ENCODE peak calls at places on chromosomes 7 and 10, in six cellular contexts. U is fibroblast of lung; H is IMR-90; N is heart left ventricle; F is AG04450; Q is CD8-positive, alpha-beta T cell. C is an unnamed sample.

GRCh38 chr7:24881622-24882021 is 98.4 kb downstream of the OSBPL3 start:
- DNase-seq in U (no peak), H (no peak), N (no peak), F (no peak), Q (no peak), C (no peak)

GRCh38 chr7:158073845-158074840 is 513.5 kb downstream of the PTPRN2 start:
- DNase-seq in U (no peak), H (no peak), N (no peak), F (no peak), Q (no peak), C (no peak)

GRCh38 chr7:17492437-17492836 is 194.0 kb downstream of the AHR start:
- DNase-seq in U (no peak), H (no peak), N (no peak), F (no peak), Q (no peak), C (no peak)

GRCh38 chr10:116769791-116770190 is 27.4 kb upstream of the HSPA12A start:
- DNase-seq in U (peak), H (peak), N (no peak), F (no peak), Q (no peak), C (no peak)

GRCh38 chr7:110891197-110891596 is 199.7 kb upstream of the LRRN3 start:
- DNase-seq in U (no peak), H (no peak), N (no peak), F (no peak), Q (no peak), C (no peak)

GRCh38 chr10:23053036-23053435 is 42.3 kb upstream of the MSRB2 start:
- DNase-seq in U (peak), H (no peak), N (no peak), F (no peak), Q (no peak), C (no peak)

GRCh38 chr7:3300221-3300650 is 816 bp upstream of the SDK1 start:
- DNase-seq in U (peak), H (peak), N (no peak), F (no peak), Q (no peak), C (no peak)

GRCh38 chr7:46015107-46015868 is 94.2 kb upstream of the IGFBP3 start:
- DNase-seq in U (peak), H (peak), N (peak), F (no peak), Q (no peak), C (no peak)

GRCh38 chr10:104472505-104472904 is 118.9 kb downstream of the CFAP58 start:
- DNase-seq in U (peak), H (peak), N (no peak), F (no peak), Q (no peak), C (no peak)

GRCh38 chr7:83739527-83739926 is 90.6 kb upstream of the SEMA3E start:
- DNase-seq in U (no peak), H (no peak), N (no peak), F (no peak), Q (no peak), C (no peak)

GRCh38 chr10:131819241-131820072 is 81.4 kb upstream of the PPP2R2D start:
- DNase-seq in U (no peak), H (no peak), N (no peak), F (no peak), Q (no peak), C (no peak)

GRCh38 chr10:76649723-76650127 is 987.9 kb downstream of the KCNMA1 start:
- DNase-seq in U (peak), H (peak), N (peak), F (peak), Q (no peak), C (no peak)

GRCh38 chr7:28940741-28941385 is 17.3 kb downstream of the TRIL start:
- DNase-seq in U (no peak), H (no peak), N (no peak), F (no peak), Q (no peak), C (no peak)

GRCh38 chr7:92833766-92834605 is 2.4 kb downstream of the CDK6 start:
- DNase-seq in U (peak), H (peak), N (peak), F (no peak), Q (peak), C (peak)

GRCh38 chr7:2823124-2823523 is 21.0 kb downstream of the GNA12 start:
- DNase-seq in U (no peak), H (no peak), N (no peak), F (no peak), Q (no peak), C (no peak)

GRCh38 chr7:111266613-111267012 is 175.7 kb downstream of the LRRN3 start:
- DNase-seq in U (peak), H (peak), N (no peak), F (peak), Q (no peak), C (no peak)

GRCh38 chr7:95004618-95005282 is 97.4 kb downstream of the PPP1R9A start:
- DNase-seq in U (peak), H (no peak), N (peak), F (no peak), Q (no peak), C (no peak)

GRCh38 chr10:114304566-114305421 is 65.7 kb downstream of the VWA2 start:
- DNase-seq in U (no peak), H (no peak), N (peak), F (no peak), Q (peak), C (no peak)

GRCh38 chr7:75611557-75612178 is 119.5 kb downstream of the SPDYE5 start:
- DNase-seq in U (peak), H (no peak), N (peak), F (no peak), Q (no peak), C (peak)

GRCh38 chr7:133650067-133650466 is 397.2 kb downstream of the EXOC4 start:
- DNase-seq in U (peak), H (peak), N (no peak), F (peak), Q (no peak), C (no peak)

GRCh38 chr10:130637271-130637670 is 501.1 kb downstream of the GLRX3 start:
- DNase-seq in U (no peak), H (no peak), N (no peak), F (no peak), Q (no peak), C (no peak)

GRCh38 chr7:147012670-147013069 is 896.1 kb downstream of the CNTNAP2 start:
- DNase-seq in U (no peak), H (no peak), N (no peak), F (no peak), Q (no peak), C (no peak)

GRCh38 chr10:119688033-119688508 is 36.9 kb downstream of the BAG3 start:
- DNase-seq in U (no peak), H (no peak), N (no peak), F (no peak), Q (no peak), C (no peak)

GRCh38 chr7:35004531-35005096 is 32.7 kb downstream of the DPY19L1 start:
- DNase-seq in U (peak), H (peak), N (no peak), F (no peak), Q (no peak), C (no peak)

GRCh38 chr7:35007768-35008167 is 29.5 kb downstream of the DPY19L1 start:
- DNase-seq in U (no peak), H (no peak), N (no peak), F (no peak), Q (no peak), C (no peak)

DNA sequence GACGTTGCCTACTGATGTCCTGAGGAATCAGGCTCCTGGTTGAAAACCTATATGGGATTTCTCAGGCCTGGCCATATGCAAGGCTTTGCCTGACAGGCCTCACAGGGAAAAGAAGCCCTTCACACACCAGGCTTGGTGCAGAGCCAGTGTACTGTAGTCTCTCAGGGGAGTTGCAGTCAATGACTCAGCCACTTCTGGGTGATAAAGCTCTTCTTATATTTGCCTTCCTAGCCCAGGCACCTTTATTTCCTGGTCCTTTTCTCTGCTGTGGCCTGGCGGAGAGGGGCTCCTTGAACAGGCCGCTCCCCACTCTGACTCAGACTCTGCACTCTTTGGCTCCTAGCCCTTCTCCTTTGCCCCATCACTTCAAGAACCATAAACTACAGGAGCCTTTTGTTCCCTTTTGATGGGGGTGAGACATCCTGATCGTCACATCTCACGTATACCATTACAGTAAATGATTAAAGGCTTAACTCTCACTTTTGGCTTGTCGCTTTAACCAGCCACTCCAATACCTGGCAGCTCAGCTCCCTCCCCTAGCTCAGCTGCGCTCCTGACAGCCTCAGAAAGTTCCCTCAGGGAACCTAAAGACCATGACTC is 33.5 kb downstream of the DPY19L1 start:
- DNase-seq in U (peak), H (peak), N (peak), F (peak), Q (no peak), C (no peak)
- H3K27ac ChIP-seq in U (peak), H (peak), N (no peak), F (peak), Q (no peak), C (peak)

DNA sequence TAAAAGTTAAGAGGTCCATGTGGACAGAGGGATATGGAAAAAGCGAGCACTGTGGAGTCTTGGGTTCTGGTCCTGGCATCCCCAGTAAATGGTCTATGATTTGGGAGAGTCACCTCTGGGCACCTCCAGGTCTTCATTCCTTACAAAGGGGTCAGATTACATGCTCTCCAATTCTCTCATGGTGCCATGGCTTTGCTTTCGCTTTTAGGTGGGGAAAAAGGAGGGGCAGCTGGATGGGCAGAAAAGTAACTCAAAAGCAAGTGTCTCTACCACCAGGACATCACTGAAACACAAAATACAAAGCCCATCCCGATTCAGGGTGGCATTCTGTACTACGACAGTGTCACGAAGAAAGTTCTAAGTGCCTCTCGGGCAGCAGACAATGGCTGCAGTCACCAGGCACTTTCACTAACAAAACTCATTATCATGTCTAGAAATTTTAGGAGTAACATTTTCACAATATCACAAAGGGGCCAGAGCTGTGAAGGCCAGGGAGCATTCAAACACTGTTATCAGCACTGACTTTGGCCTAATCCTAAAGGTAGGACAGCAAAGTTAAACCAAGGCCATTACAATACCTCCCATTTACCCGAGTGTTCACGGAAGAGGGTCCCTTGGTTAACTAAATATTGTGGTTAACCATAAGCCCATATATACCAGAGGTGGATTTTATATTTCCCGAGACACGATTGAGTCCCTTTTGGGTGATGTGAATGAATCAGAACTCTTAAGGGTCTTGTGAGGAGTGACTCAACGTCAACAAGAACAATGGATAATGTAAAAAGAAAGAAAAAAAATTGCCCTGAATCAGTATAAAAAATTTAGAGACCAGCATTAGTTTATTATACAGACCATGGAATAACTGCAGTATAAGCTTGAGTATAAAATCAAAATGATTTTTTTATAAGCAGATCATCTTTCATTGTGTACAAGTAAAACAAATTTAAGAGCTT is 2.5 kb downstream of the PSAP start:
- DNase-seq in U (peak), H (peak), N (no peak), F (no peak), Q (no peak), C (no peak)
- H3K4me3 ChIP-seq in U (no peak), H (no peak), N (no peak), F (peak), Q (no peak), C (peak)

GRCh38 chr7:149467321-149467859 is 6.5 kb upstream of the ZNF777 start:
- DNase-seq in U (no peak), H (no peak), N (no peak), F (no peak), Q (no peak), C (no peak)
- H3K27ac ChIP-seq in U (no peak), H (no peak), N (no peak), F (no peak), Q (no peak), C (no peak)

GRCh38 chr10:92849576-92850090 is 1.3 kb downstream of the EXOC6 start:
- DNase-seq in U (no peak), H (no peak), N (no peak), F (no peak), Q (no peak), C (no peak)

GRCh38 chr10:92848441-92849233 is at the start of gene EXOC6:
- DNase-seq in U (peak), H (peak), N (peak), F (no peak), Q (peak), C (peak)

GRCh38 chr10:92851003-92851402 is 2.7 kb downstream of the EXOC6 start:
- DNase-seq in U (no peak), H (no peak), N (no peak), F (no peak), Q (no peak), C (no peak)

GRCh38 chr10:92849234-92849525 is 860 bp downstream of the EXOC6 start:
- DNase-seq in U (no peak), H (peak), N (no peak), F (no peak), Q (no peak), C (no peak)

GRCh38 chr10:92850186-92850585 is 1.9 kb downstream of the EXOC6 start:
- DNase-seq in U (no peak), H (peak), N (no peak), F (no peak), Q (no peak), C (no peak)
- H3K4me3 ChIP-seq in U (no peak), H (no peak), N (no peak), F (no peak), Q (no peak), C (peak)

GRCh38 chr7:30468041-30468440 is 10.5 kb downstream of the NOD1 start:
- DNase-seq in U (no peak), H (no peak), N (peak), F (no peak), Q (no peak), C (no peak)
- H3K27ac ChIP-seq in U (no peak), H (no peak), N (peak), F (no peak), Q (no peak), C (no peak)

GRCh38 chr10:126314848-126315247 is 73.4 kb downstream of the ADAM12 start:
- DNase-seq in U (no peak), H (no peak), N (no peak), F (no peak), Q (no peak), C (no peak)

GRCh38 chr10:126312167-126312566 is 76.1 kb downstream of the ADAM12 start:
- DNase-seq in U (no peak), H (no peak), N (no peak), F (no peak), Q (no peak), C (no peak)

GRCh38 chr10:126309193-126309592 is 79.1 kb downstream of the ADAM12 start:
- DNase-seq in U (no peak), H (peak), N (no peak), F (no peak), Q (no peak), C (no peak)
- H3K4me3 ChIP-seq in U (no peak), H (no peak), N (no peak), F (no peak), Q (no peak), C (no peak)

DNA sequence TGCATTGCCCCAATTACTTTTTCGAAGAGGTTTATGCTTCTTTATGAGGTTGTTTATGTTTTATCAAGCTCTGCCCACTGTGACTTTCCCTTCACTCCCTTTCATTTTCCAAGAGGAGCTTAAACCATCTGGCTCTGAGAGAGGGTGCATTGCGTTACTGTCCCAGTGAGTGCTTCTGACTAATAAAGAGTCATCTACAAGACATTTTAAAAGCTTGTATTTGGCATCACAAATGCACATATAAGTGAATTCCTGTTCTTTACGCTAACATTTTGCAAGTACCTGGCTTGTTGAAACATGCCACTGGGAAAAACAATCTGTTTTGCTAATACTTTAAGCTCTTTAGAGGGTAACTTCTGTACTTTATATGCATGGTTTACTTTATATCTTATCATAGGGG is 534.6 kb upstream of the POM121L12 start:
- DNase-seq in U (peak), H (no peak), N (no peak), F (no peak), Q (no peak), C (no peak)
- H3K27ac ChIP-seq in U (no peak), H (no peak), N (no peak), F (no peak), Q (no peak), C (no peak)